ENCODE peak calls at places on chromosomes 3 and 15, in four cellular contexts. X is Ammon's horn, P is KG1, A is HTR-8/SVneo. Z is an unnamed sample.

GRCh38 chr15:31347067-31347975 is 20.7 kb downstream of the KLF13 start:
- DNase-seq in X (no peak), P (no peak), A (no peak), Z (no peak)

GRCh38 chr3:10234526-10235230 is 13.6 kb upstream of the TATDN2 start:
- DNase-seq in X (no peak), P (no peak), A (no peak), Z (no peak)

GRCh38 chr3:25683882-25684281 is 19.2 kb upstream of the TOP2B start:
- DNase-seq in X (no peak), P (no peak), A (no peak), Z (no peak)

GRCh38 chr3:136630911-136631310 is 121.3 kb downstream of the STAG1 start:
- DNase-seq in X (no peak), P (no peak), A (no peak), Z (no peak)

GRCh38 chr3:53845103-53845880 is 927 bp downstream of the CHDH start:
- DNase-seq in X (peak), P (no peak), A (peak), Z (no peak)

GRCh38 chr3:43503067-43503728 is 118.6 kb downstream of the ANO10 start:
- DNase-seq in X (peak), P (no peak), A (peak), Z (peak)

GRCh38 chr15:88745696-88746095 is 57.5 kb upstream of the ACAN start:
- DNase-seq in X (no peak), P (no peak), A (peak), Z (peak)

GRCh38 chr3:186046838-186047237 is 62.1 kb downstream of the ETV5 start:
- DNase-seq in X (no peak), P (no peak), A (no peak), Z (no peak)

GRCh38 chr3:12345584-12346494 is 57.0 kb downstream of the PPARG start:
- DNase-seq in X (no peak), P (no peak), A (no peak), Z (no peak)

GRCh38 chr3:69200384-69201068 is 78.1 kb upstream of the LMOD3 start:
- DNase-seq in X (no peak), P (no peak), A (peak), Z (peak)

Z was measured in RCC 7860.